ENCODE peak calls at places on chromosome 20, in seven cellular contexts. One of them, this sample, is unnamed.

GRCh38 chr20:53890434-53891305 is 179.7 kb downstream of the BCAS1 start:
- DNase-seq in activated T-helper 1 cell treated with Interleukin-2 at 50 U/mL for 16 hours: no peak
- DNase-seq in RPMI8226: peak; percentile 36
- DNase-seq in NCI-H1417: no peak
- DNase-seq in GM19239: no peak
- DNase-seq in stomach: no peak
- DNase-seq in heart right ventricle: no peak
- DNase-seq in this sample: no peak

GRCh38 chr20:57513199-57513598 is 11.7 kb downstream of the CTCFL start:
- DNase-seq in activated T-helper 1 cell treated with Interleukin-2 at 50 U/mL for 16 hours: no peak
- DNase-seq in RPMI8226: no peak
- DNase-seq in NCI-H1417: no peak
- DNase-seq in GM19239: no peak
- DNase-seq in stomach: no peak
- DNase-seq in heart right ventricle: no peak
- DNase-seq in this sample: no peak

GRCh38 chr20:23147964-23148720 is 62.0 kb upstream of the CD93 start:
- DNase-seq in activated T-helper 1 cell treated with Interleukin-2 at 50 U/mL for 16 hours: no peak
- DNase-seq in RPMI8226: peak; percentile 34
- DNase-seq in NCI-H1417: no peak
- DNase-seq in GM19239: no peak
- DNase-seq in stomach: peak; percentile 54
- DNase-seq in heart right ventricle: no peak
- DNase-seq in this sample: no peak

GRCh38 chr20:19382371-19382770 is 169.9 kb downstream of the SLC24A3 start:
- DNase-seq in activated T-helper 1 cell treated with Interleukin-2 at 50 U/mL for 16 hours: no peak
- DNase-seq in RPMI8226: no peak
- DNase-seq in NCI-H1417: no peak
- DNase-seq in GM19239: no peak
- DNase-seq in stomach: no peak
- DNase-seq in heart right ventricle: no peak
- DNase-seq in this sample: no peak

GRCh38 chr20:21353236-21353635 is 44.1 kb downstream of the NKX2-4 start:
- DNase-seq in activated T-helper 1 cell treated with Interleukin-2 at 50 U/mL for 16 hours: no peak
- DNase-seq in RPMI8226: no peak
- DNase-seq in NCI-H1417: no peak
- DNase-seq in GM19239: no peak
- DNase-seq in stomach: no peak
- DNase-seq in heart right ventricle: no peak
- DNase-seq in this sample: no peak

GRCh38 chr20:47466193-47466592 is 35.5 kb upstream of the NCOA3 start:
- DNase-seq in activated T-helper 1 cell treated with Interleukin-2 at 50 U/mL for 16 hours: no peak
- DNase-seq in RPMI8226: no peak
- DNase-seq in NCI-H1417: no peak
- DNase-seq in GM19239: no peak
- DNase-seq in stomach: no peak
- DNase-seq in heart right ventricle: no peak
- DNase-seq in this sample: no peak

GRCh38 chr20:44069203-44069931 is 117.6 kb downstream of the JPH2 start:
- DNase-seq in activated T-helper 1 cell treated with Interleukin-2 at 50 U/mL for 16 hours: peak; percentile 41
- DNase-seq in RPMI8226: no peak
- DNase-seq in NCI-H1417: no peak
- DNase-seq in GM19239: peak; percentile 50
- DNase-seq in stomach: peak; percentile 30
- DNase-seq in heart right ventricle: no peak
- DNase-seq in this sample: no peak

GRCh38 chr20:64053841-64054661 is 4.6 kb upstream of the SOX18 start:
- DNase-seq in activated T-helper 1 cell treated with Interleukin-2 at 50 U/mL for 16 hours: no peak
- DNase-seq in RPMI8226: peak; percentile 66
- DNase-seq in NCI-H1417: no peak
- DNase-seq in GM19239: no peak
- DNase-seq in stomach: no peak
- DNase-seq in heart right ventricle: peak; percentile 80
- DNase-seq in this sample: no peak

GRCh38 chr20:37935435-37935834 is 32.5 kb downstream of the VSTM2L start:
- DNase-seq in activated T-helper 1 cell treated with Interleukin-2 at 50 U/mL for 16 hours: no peak
- DNase-seq in RPMI8226: no peak
- DNase-seq in NCI-H1417: no peak
- DNase-seq in GM19239: no peak
- DNase-seq in stomach: no peak
- DNase-seq in heart right ventricle: no peak
- DNase-seq in this sample: no peak

GRCh38 chr20:45776931-45777330 is 14.8 kb downstream of the WFDC3 start:
- DNase-seq in activated T-helper 1 cell treated with Interleukin-2 at 50 U/mL for 16 hours: no peak
- DNase-seq in RPMI8226: no peak
- DNase-seq in NCI-H1417: no peak
- DNase-seq in GM19239: no peak
- DNase-seq in stomach: no peak
- DNase-seq in heart right ventricle: no peak
- DNase-seq in this sample: no peak

GRCh38 chr20:20525214-20525613 is 157.3 kb downstream of the INSM1 start:
- DNase-seq in activated T-helper 1 cell treated with Interleukin-2 at 50 U/mL for 16 hours: no peak
- DNase-seq in RPMI8226: no peak
- DNase-seq in NCI-H1417: no peak
- DNase-seq in GM19239: no peak
- DNase-seq in stomach: no peak
- DNase-seq in heart right ventricle: no peak
- DNase-seq in this sample: no peak

GRCh38 chr20:35299780-35300179 is 7.6 kb upstream of the FAM83C start:
- DNase-seq in activated T-helper 1 cell treated with Interleukin-2 at 50 U/mL for 16 hours: no peak
- DNase-seq in RPMI8226: no peak
- DNase-seq in NCI-H1417: no peak
- DNase-seq in GM19239: no peak
- DNase-seq in stomach: no peak
- DNase-seq in heart right ventricle: no peak
- DNase-seq in this sample: no peak

GRCh38 chr20:45965169-45966002 is 6.6 kb downstream of the ZNF335 start:
- DNase-seq in activated T-helper 1 cell treated with Interleukin-2 at 50 U/mL for 16 hours: no peak
- DNase-seq in RPMI8226: no peak
- DNase-seq in NCI-H1417: no peak
- DNase-seq in GM19239: no peak
- DNase-seq in stomach: no peak
- DNase-seq in heart right ventricle: no peak
- DNase-seq in this sample: no peak

GRCh38 chr20:18101125-18101820 is 36.4 kb upstream of the KAT14 start:
- DNase-seq in activated T-helper 1 cell treated with Interleukin-2 at 50 U/mL for 16 hours: no peak
- DNase-seq in RPMI8226: no peak
- DNase-seq in NCI-H1417: no peak
- DNase-seq in GM19239: no peak
- DNase-seq in stomach: no peak
- DNase-seq in heart right ventricle: no peak
- DNase-seq in this sample: no peak

GRCh38 chr20:25498280-25498606 is 87.1 kb downstream of the NINL start:
- DNase-seq in activated T-helper 1 cell treated with Interleukin-2 at 50 U/mL for 16 hours: no peak
- DNase-seq in RPMI8226: no peak
- DNase-seq in NCI-H1417: no peak
- DNase-seq in GM19239: no peak
- DNase-seq in stomach: no peak
- DNase-seq in heart right ventricle: no peak
- DNase-seq in this sample: no peak

GRCh38 chr20:35820715-35821114 is 48.9 kb downstream of the PHF20 start:
- DNase-seq in activated T-helper 1 cell treated with Interleukin-2 at 50 U/mL for 16 hours: no peak
- DNase-seq in RPMI8226: no peak
- DNase-seq in NCI-H1417: no peak
- DNase-seq in GM19239: no peak
- DNase-seq in stomach: no peak
- DNase-seq in heart right ventricle: no peak
- DNase-seq in this sample: no peak

GRCh38 chr20:62583424-62583920 is 58.8 kb upstream of the SLCO4A1 start:
- DNase-seq in activated T-helper 1 cell treated with Interleukin-2 at 50 U/mL for 16 hours: no peak
- DNase-seq in RPMI8226: peak; percentile 72
- DNase-seq in NCI-H1417: no peak
- DNase-seq in GM19239: no peak
- DNase-seq in stomach: no peak
- DNase-seq in heart right ventricle: no peak
- DNase-seq in this sample: no peak

This sample was measured in DMS153.